ENCODE peak calls at places on chromosomes 4 and X, in seven cellular contexts. H, Z, L, S, U, A and Y are unnamed samples.

GRCh38 chr4:66693694-66694093 is 851.6 kb downstream of the CENPC start:
- DNase-seq in H (no peak), Z (no peak), L (no peak), S (no peak), U (no peak), A (no peak), Y (no peak)

GRCh38 chrX:38468758-38469157 is 92.6 kb upstream of the TSPAN7 start:
- DNase-seq in H (no peak), Z (no peak), L (no peak), S (no peak), U (no peak), A (no peak), Y (no peak)

GRCh38 chrX:20620301-20620700 is 353.6 kb upstream of the RPS6KA3 start:
- DNase-seq in H (no peak), Z (no peak), L (no peak), S (no peak), U (peak; percentile 12), A (no peak), Y (no peak)

GRCh38 chr4:30172416-30172815 is 547.8 kb upstream of the PCDH7 start:
- DNase-seq in H (no peak), Z (peak; percentile 2), L (no peak), S (no peak), U (no peak), A (no peak), Y (no peak)

GRCh38 chrX:43581167-43581566 is 74.9 kb upstream of the MAOA start:
- DNase-seq in H (no peak), Z (no peak), L (no peak), S (no peak), U (no peak), A (no peak), Y (no peak)

GRCh38 chrX:88621278-88621677 is 125.7 kb upstream of the CPXCR1 start:
- DNase-seq in H (no peak), Z (no peak), L (no peak), S (no peak), U (no peak), A (no peak), Y (no peak)

GRCh38 chr4:130486186-130486585 is 1390.2 kb downstream of the C4orf33 start:
- DNase-seq in H (no peak), Z (peak; percentile 49), L (no peak), S (no peak), U (no peak), A (no peak), Y (no peak)

GRCh38 chr4:184100297-184100885 is 117.3 kb downstream of the ENPP6 start:
- DNase-seq in H (peak; percentile 57), Z (peak; percentile 26), L (no peak), S (peak; percentile 93), U (peak; percentile 14), A (no peak), Y (no peak)

GRCh38 chrX:55039471-55039870 is 8.7 kb upstream of the ALAS2 start:
- DNase-seq in H (no peak), Z (no peak), L (no peak), S (no peak), U (no peak), A (no peak), Y (no peak)

GRCh38 chr4:182179105-182179504 is 64.1 kb upstream of the TENM3 start:
- DNase-seq in H (no peak), Z (peak; percentile 78), L (no peak), S (peak; percentile 45), U (no peak), A (no peak), Y (no peak)

GRCh38 chr4:70915048-70915815 is 13.1 kb downstream of the MOB1B start:
- DNase-seq in H (no peak), Z (peak; percentile 78), L (no peak), S (no peak), U (no peak), A (no peak), Y (no peak)

GRCh38 chr4:6907658-6908191 is 1.9 kb upstream of the TBC1D14 start:
- DNase-seq in H (peak; percentile 60), Z (no peak), L (no peak), S (peak; percentile 67), U (peak; percentile 32), A (no peak), Y (no peak)

GRCh38 chr4:72112514-72113156 is 80.8 kb downstream of the NPFFR2 start:
- DNase-seq in H (peak; percentile 55), Z (peak; percentile 76), L (no peak), S (no peak), U (peak; percentile 55), A (peak; percentile 88), Y (peak; percentile 32)

GRCh38 chr4:83585982-83586508 is 50.1 kb downstream of the GPAT3 start:
- DNase-seq in H (peak; percentile 67), Z (no peak), L (no peak), S (no peak), U (no peak), A (no peak), Y (no peak)
- TF ChIP-seq RFX5 in H (no peak), Z (no peak), L (no peak), S (no peak), U (no peak), A (no peak), Y (no peak)

DNA sequence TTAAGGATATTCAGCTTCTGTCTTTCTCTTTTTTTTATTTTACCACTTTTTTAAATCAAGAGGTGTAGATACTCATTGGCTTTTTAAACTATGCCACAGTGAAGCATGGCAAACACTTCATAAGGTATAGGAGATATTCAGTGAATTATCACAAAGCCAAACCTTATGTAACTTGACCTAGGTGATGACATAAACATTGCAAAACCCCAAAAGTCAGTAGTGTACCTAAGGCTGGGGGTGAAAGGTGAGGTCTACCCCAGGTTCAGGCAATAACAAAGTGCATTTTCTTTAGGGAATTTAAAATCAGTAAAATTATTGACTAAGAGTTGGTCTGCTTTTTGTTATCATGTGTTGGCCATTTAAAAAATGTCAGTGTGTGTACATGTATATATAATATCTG is 39.1 kb downstream of the CDKL5 start:
- DNase-seq in H (no peak), Z (no peak), L (no peak), S (no peak), U (no peak), A (no peak), Y (peak; percentile 1)
- TF ChIP-seq RFX5 in H (no peak), Z (no peak), L (no peak), S (no peak), U (no peak), A (no peak), Y (no peak)

DNA sequence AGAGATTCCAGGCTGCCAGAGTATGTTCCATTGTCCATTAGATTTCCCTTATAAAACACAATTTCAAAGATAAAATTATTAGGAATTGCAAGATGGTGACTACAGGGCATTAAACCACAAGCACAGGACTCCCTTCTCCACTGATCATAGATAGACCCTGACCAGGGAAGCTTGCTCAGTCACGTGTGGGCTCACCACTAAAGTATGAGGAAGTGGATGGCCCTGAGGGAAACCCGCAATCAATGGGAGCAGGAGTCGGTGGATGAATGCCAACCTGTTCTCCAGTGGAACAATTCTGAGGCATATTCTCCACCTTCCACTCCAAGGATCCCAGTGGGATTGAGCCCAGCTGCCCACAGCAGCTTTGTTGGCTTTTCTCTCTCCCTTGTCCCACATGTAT is 515.7 kb downstream of the BCOR start:
- DNase-seq in H (no peak), Z (no peak), L (no peak), S (no peak), U (peak; percentile 11), A (no peak), Y (no peak)
- TF ChIP-seq RFX5 in H (no peak), Z (no peak), L (no peak), S (no peak), U (no peak), A (no peak), Y (no peak)

DNA sequence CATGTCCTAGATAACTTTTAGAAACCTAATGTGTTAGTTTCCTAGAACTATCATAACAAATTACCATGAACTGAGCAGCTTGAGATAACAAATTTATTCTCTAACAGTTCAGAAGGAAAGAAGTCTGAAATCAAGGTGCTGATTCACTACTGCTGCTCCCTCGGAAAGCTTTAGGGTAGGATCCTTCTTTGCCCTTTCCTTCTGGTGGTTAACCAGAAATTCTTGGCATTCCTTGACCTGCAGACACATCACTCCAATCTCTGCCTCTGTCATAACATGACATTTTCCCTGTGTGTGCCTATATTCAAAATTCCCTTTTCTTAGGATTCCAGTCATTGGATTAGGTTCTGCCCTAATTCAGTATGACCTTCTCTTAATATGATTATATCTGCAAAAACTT is 175.5 kb downstream of the SNCA start:
- DNase-seq in H (no peak), Z (peak; percentile 38), L (no peak), S (no peak), U (no peak), A (no peak), Y (no peak)
- TF ChIP-seq RFX5 in H (no peak), Z (no peak), L (no peak), S (no peak), U (no peak), A (no peak), Y (no peak)

DNA sequence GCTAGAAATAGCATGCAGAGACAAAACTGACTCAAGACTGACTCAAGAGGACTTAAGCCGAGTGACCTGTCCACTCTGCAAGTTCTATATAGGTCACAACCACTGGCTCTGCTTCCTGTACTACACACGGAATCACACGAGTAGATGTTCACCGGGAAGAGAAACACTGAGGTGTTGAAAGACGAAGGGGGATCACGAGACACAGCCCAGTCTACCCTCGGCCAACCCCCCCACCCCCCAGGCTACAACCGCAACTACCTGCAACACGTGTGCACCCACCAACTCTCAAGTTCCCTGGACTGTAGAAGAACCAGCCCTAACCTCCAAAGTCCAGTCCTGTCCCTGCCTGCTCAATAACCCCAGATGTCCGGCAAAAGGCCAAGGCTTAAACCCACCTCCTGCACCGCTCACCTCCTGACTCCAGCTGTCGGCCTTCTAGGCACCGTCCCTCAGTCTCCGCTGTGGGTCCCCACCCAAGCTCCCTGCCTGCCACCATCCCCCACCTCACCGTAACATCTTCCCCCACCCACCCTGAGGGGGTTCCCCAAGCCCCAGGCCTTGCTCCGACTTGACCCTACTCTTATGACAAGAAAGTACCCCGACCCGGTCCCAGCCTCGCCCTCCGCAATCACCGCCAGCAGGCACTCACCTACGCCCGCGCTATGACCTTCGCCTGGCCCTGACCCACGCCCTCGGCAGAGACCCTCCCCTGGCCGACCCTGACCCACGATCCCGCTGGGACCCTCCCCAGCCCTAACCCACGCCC is 739 bp downstream of the GAK start:
- DNase-seq in H (peak; percentile 44), Z (peak; percentile 84), L (no peak), S (peak; percentile 55), U (no peak), A (no peak), Y (peak; percentile 9)
- TF ChIP-seq RFX5 in H (no peak), Z (no peak), L (no peak), S (no peak), U (no peak), A (no peak), Y (no peak)

GRCh38 chrX:107448625-107449468 is 605 bp upstream of the FRMPD3 start:
- DNase-seq in H (no peak), Z (no peak), L (no peak), S (peak; percentile 46), U (peak; percentile 13), A (no peak), Y (no peak)
- TF ChIP-seq RFX5 in H (no peak), Z (no peak), L (no peak), S (no peak), U (no peak), A (no peak), Y (no peak)